ENCODE peak calls at places on chromosomes 4 and X, in seven cellular contexts. F is upper lobe of right lung, B is pancreas, X is testis, R is esophagus muscularis mucosa, Q is aorta, M is IMR-90. K is an unnamed sample.

GRCh38 chrX:19630776-19631707 is 115.7 kb upstream of the MAP3K15 start:
- DNase-seq in F (no peak), Q (no peak), R (no peak), B (no peak), M (no peak), X (no peak), K (no peak)

GRCh38 chr4:155973639-155974475 is 20.2 kb upstream of the CTSO start:
- DNase-seq in B (no peak), X (no peak), F (no peak), Q (no peak), M (peak; percentile 37), R (no peak), K (no peak)

GRCh38 chr4:54281060-54281781 is 52.1 kb downstream of the PDGFRA start:
- DNase-seq in Q (peak; percentile 91), F (no peak), M (peak; percentile 93), B (peak; percentile 71), R (no peak), X (peak; percentile 54), K (peak; percentile 76)

GRCh38 chrX:148691456-148691855 is 191.0 kb downstream of the AFF2 start:
- DNase-seq in X (no peak), B (no peak), F (no peak), R (no peak), M (no peak), Q (no peak), K (no peak)

GRCh38 chrX:7074135-7074907 is 73.2 kb upstream of the STS start:
- DNase-seq in M (no peak), F (no peak), X (no peak), Q (no peak), R (no peak), B (no peak), K (no peak)

GRCh38 chrX:108312938-108313337 is 125.3 kb downstream of the COL4A6 start:
- DNase-seq in Q (no peak), B (no peak), X (peak; percentile 26), M (peak; percentile 63), R (no peak), F (no peak), K (peak; percentile 19)

GRCh38 chrX:115679460-115679859 is 118.5 kb downstream of the PLS3 start:
- DNase-seq in Q (no peak), X (no peak), R (no peak), M (peak; percentile 39), F (no peak), B (no peak), K (no peak)

GRCh38 chr4:141065872-141066271 is 67.4 kb downstream of the RNF150 start:
- DNase-seq in F (no peak), X (no peak), B (no peak), R (no peak), Q (no peak), M (no peak), K (no peak)

GRCh38 chr4:139628184-139629012 is 37.2 kb upstream of the MGST2 start:
- DNase-seq in Q (no peak), F (peak; percentile 69), X (no peak), R (no peak), M (no peak), B (no peak), K (no peak)

GRCh38 chr4:17324431-17324830 is 187.5 kb downstream of the QDPR start:
- DNase-seq in Q (no peak), M (peak; percentile 77), B (no peak), X (peak; percentile 68), F (no peak), R (no peak), K (peak; percentile 68)

DNA sequence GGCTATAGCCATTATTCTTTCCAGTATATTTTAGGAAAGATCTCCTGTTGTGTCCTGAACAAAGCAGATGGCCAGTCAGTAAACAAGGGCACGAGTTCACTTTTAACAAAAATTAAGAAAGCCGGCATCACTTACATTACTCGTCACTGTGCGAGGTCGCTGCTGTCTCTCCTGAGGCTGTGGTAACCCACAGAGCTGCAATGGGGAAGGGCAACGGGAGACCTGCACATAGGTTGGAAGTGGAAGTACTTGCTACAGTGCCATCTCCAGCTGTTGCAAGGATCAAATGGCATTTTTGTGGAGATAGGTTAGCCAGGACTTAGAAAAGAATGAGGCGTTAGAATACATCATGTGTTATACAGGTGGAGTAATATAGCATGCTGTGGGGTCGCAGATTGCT is 132.2 kb downstream of the KLHL8 start:
- DNase-seq in B (no peak), R (no peak), X (no peak), F (no peak), M (no peak), Q (no peak), K (no peak)
- H3K4me1 ChIP-seq in B (no peaks in the 10 kb centered on the region), R (peaks cover 61% of the 10 kb centered on the region), X (no peaks in the 10 kb centered on the region), F (peaks cover 27% of the 10 kb centered on the region), M (peaks cover 10% of the 10 kb centered on the region), Q (no peaks in the 10 kb centered on the region), K (peaks cover 3% of the 10 kb centered on the region)

GRCh38 chr4:171814545-171814944 is 1.3 kb downstream of the GALNTL6 start:
- DNase-seq in R (no peak), F (no peak), B (no peak), Q (no peak), M (no peak), X (no peak), K (no peak)
- H3K27me3 ChIP-seq in R (peaks cover 13% of the 10 kb centered on the region), F (peaks cover 30% of the 10 kb centered on the region), B (no peaks in the 10 kb centered on the region), Q (no peaks in the 10 kb centered on the region), M (no peaks in the 10 kb centered on the region), X (no peaks in the 10 kb centered on the region), K (no peaks in the 10 kb centered on the region)

DNA sequence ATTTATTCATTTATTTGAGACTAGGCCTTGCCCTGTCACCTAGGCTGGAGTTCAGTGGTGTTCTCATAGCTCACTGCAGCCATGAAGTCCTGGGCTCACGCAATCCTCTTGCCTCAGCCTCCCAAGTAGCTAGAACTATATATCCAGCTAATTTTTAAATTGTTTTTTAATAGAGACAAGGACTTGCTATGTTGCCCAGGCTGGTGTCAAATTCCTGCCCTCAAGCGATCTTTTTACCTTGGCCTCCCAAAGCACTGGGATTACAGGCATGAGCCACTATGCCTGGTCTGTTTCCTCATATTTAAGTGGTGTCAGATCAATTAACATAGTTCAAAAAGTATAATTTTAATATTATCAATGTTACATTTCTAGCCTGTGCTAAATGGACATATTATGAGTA is 68.5 kb downstream of the AFF1 start:
- DNase-seq in B (no peak), X (no peak), M (no peak), Q (no peak), F (no peak), R (no peak), K (no peak)
- H3K4me1 ChIP-seq in B (peaks cover 4% of the 10 kb centered on the region), X (peaks cover 10% of the 10 kb centered on the region), M (peaks cover 10% of the 10 kb centered on the region), Q (no peaks in the 10 kb centered on the region), F (peaks cover 29% of the 10 kb centered on the region), R (peaks cover 35% of the 10 kb centered on the region), K (peaks cover 4% of the 10 kb centered on the region)

GRCh38 chrX:129658429-129658828 is 3.7 kb upstream of the APLN start:
- DNase-seq in X (no peak), M (no peak), Q (no peak), B (no peak), F (no peak), R (no peak), K (no peak)
- H3K27me3 ChIP-seq in X (no peaks in the 10 kb centered on the region), M (peaks cover 13% of the 10 kb centered on the region), Q (no peaks in the 10 kb centered on the region), B (no peaks in the 10 kb centered on the region), F (no peaks in the 10 kb centered on the region), R (no peaks in the 10 kb centered on the region), K (no peaks in the 10 kb centered on the region)

DNA sequence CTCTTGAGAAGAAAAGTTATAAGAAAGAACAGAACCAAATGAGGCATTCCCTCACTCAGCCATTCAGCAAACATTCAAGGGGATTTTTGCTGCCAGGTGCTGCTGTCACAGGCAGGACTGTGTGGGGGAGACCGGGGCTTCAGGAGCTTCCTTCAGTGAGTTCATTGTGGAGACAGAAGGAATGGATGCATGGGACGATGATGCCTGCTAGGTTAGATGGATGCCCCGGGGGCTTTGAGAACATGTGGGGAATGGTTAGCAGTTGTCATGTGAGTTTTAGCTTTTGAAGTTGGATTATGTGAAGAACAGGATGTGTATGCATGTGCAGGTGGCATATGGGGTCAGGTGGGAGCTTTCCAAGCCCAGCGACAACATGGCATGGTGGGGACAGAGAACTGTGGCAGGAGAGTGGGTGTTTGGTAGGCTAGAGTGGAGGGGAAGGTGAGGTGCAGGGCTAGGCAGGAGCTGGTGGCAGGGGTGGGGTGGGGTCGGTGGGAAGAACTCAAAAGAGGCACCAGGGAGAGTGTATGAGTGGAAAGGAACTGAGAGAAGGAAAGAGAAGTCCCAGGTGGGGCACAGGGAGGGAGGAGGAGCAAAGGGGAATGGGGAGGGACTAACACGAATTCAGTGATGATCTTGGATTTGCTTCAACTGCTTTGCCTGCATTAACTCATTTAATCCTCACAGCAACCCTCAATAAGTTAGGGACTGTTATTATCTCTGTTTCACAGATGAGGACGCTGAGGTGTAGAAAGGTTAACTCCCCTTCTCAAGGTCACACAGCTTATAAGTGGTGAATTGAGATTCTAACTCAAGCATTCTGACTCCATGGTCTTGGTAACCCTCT is 8.4 kb downstream of the DCUN1D4 start:
- DNase-seq in Q (no peak), X (no peak), M (no peak), B (no peak), F (no peak), R (peak; percentile 86), K (no peak)
- H3K4me1 ChIP-seq in Q (peaks cover 17% of the 10 kb centered on the region), X (peaks cover 17% of the 10 kb centered on the region), M (peaks cover 7% of the 10 kb centered on the region), B (peaks cover 13% of the 10 kb centered on the region), F (peaks cover 3% of the 10 kb centered on the region), R (peaks cover 96% of the 10 kb centered on the region), K (peaks cover 6% of the 10 kb centered on the region)

GRCh38 chr4:6125103-6125651 is 75.2 kb downstream of the JAKMIP1 start:
- DNase-seq in Q (no peak), F (peak; percentile 53), B (peak; percentile 19), R (no peak), M (no peak), X (no peak), K (no peak)
- H3K27me3 ChIP-seq in Q (no peaks in the 10 kb centered on the region), F (no peaks in the 10 kb centered on the region), B (no peaks in the 10 kb centered on the region), R (no peaks in the 10 kb centered on the region), M (peaks cover 2% of the 10 kb centered on the region), X (no peaks in the 10 kb centered on the region), K (no peaks in the 10 kb centered on the region)

GRCh38 chr4:15673337-15673736 is 8.3 kb upstream of the FAM200B start:
- DNase-seq in R (no peak), Q (no peak), M (no peak), F (no peak), X (no peak), B (no peak), K (no peak)
- H3K4me1 ChIP-seq in R (no peaks in the 10 kb centered on the region), Q (no peaks in the 10 kb centered on the region), M (peaks cover 6% of the 10 kb centered on the region), F (peaks cover 5% of the 10 kb centered on the region), X (peaks cover 6% of the 10 kb centered on the region), B (peaks cover 4% of the 10 kb centered on the region), K (no peaks in the 10 kb centered on the region)

DNA sequence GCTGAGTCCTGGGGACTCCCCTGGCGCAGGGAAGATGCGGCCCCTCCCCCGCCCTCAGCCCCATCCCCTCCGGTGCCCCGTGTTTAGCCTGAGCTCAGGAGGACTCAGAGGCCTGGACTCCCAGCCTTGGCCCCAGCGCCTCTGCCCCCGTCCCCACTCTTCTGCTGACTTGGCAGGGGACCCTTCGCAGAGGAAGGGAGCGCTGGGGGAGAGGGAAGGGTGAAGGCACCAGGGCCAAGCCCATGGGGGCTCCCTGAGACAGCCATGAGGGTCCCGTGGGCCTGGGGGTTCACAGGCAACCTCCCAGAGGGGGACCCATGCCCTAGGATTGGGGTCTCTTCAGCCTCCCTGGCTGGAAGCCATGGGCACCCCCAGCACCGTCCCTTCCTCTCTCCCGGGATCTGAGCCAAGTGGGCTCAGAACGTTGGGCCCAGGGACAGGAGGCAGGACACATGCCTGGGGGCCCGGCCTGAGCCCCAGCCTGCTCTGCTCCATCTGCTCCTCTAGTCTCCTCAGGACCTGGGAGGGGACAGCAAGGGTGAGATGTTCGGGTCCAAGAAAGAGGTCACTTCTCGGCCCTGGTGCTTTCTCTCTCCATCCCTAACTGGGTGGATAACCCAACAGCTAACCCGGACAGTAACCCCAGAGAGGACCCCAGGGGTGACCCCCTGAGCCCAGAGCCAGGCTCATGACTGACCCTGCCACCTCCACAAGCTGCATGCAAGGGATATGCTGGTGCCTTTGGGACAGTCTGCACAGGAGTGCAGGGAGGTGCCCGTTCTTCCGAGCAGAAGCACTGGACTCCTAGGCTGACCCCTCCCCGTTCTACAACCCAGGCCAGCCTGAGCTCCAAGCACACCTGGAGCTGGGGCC is 1.5 kb upstream of the CPLX1 start:
- DNase-seq in B (no peak), F (peak; percentile 55), Q (peak; percentile 54), R (no peak), M (no peak), X (no peak), K (no peak)
- H3K27me3 ChIP-seq in B (peaks cover 10% of the 10 kb centered on the region), F (peaks cover 69% of the 10 kb centered on the region), Q (no peaks in the 10 kb centered on the region), R (peaks cover 32% of the 10 kb centered on the region), M (peaks cover 68% of the 10 kb centered on the region), X (no peaks in the 10 kb centered on the region), K (peaks cover 25% of the 10 kb centered on the region)